ENCODE peak calls at places on chromosomes 12 and 14, in five cellular contexts. N is lower lobe of right lung, R is ovary, Q is right lobe of liver, I is tibial nerve. P is an unnamed sample.

GRCh38 chr12:53726342-53726741 is 910 bp downstream of the CALCOCO1 start:
- DNase-seq in Q (no peak), R (no peak), N (no peak), I (no peak), P (peak; percentile 33)

GRCh38 chr12:53044052-53044581 is 5.7 kb upstream of the TNS2 start:
- DNase-seq in N (no peak), Q (no peak), R (peak; percentile 33), I (peak; percentile 41), P (no peak)

GRCh38 chr14:34931206-34931605 is 51.6 kb upstream of the SRP54 start:
- DNase-seq in Q (no peak), I (no peak), R (no peak), N (no peak), P (no peak)

GRCh38 chr14:95480109-95480886 is 36.2 kb downstream of the SYNE3 start:
- DNase-seq in R (no peak), N (no peak), I (peak; percentile 75), Q (no peak), P (no peak)

GRCh38 chr12:49483621-49484020 is 55.2 kb upstream of the KCNH3 start:
- DNase-seq in R (no peak), Q (no peak), N (no peak), I (no peak), P (no peak)

GRCh38 chr12:27869567-27869966 is 89.5 kb upstream of the MANSC4 start:
- DNase-seq in N (no peak), Q (no peak), I (no peak), R (no peak), P (no peak)

GRCh38 chr12:32217354-32218310 is 111.0 kb downstream of the BICD1 start:
- DNase-seq in N (peak; percentile 69), Q (no peak), I (peak; percentile 29), R (no peak), P (no peak)

GRCh38 chr14:104375551-104376201 is 203.9 kb upstream of the C14orf180 start:
- DNase-seq in Q (peak; percentile 7), N (no peak), R (no peak), I (no peak), P (no peak)

GRCh38 chr14:83217492-83217891 is 1683.8 kb upstream of the SEL1L start:
- DNase-seq in Q (no peak), R (no peak), I (peak; percentile 21), N (no peak), P (no peak)

GRCh38 chr14:66982247-66982646 is 207.0 kb upstream of the GARIN2 start:
- DNase-seq in R (no peak), I (no peak), N (no peak), Q (no peak), P (no peak)

GRCh38 chr14:32761381-32761968 is 177.2 kb upstream of the NPAS3 start:
- DNase-seq in R (no peak), N (no peak), Q (no peak), I (no peak), P (no peak)

GRCh38 chr14:93921001-93921797 is 5.9 kb upstream of the FAM181A start:
- DNase-seq in Q (no peak), R (no peak), N (no peak), I (no peak), P (peak; percentile 51)

GRCh38 chr14:35898217-35898775 is 72.2 kb downstream of the BRMS1L start:
- DNase-seq in Q (no peak), N (no peak), R (no peak), I (no peak), P (no peak)

GRCh38 chr12:21475552-21475951 is 25.9 kb downstream of the RECQL start:
- DNase-seq in Q (no peak), R (no peak), N (no peak), I (no peak), P (no peak)

GRCh38 chr12:11728154-11728755 is 78.8 kb downstream of the ETV6 start:
- DNase-seq in N (no peak), R (no peak), I (no peak), Q (no peak), P (no peak)

GRCh38 chr12:11725616-11726015 is 76.1 kb downstream of the ETV6 start:
- DNase-seq in R (no peak), I (no peak), Q (no peak), N (no peak), P (no peak)

GRCh38 chr12:11724888-11725310 is 75.4 kb downstream of the ETV6 start:
- DNase-seq in Q (no peak), I (no peak), R (no peak), N (no peak), P (no peak)

GRCh38 chr12:11727133-11727664 is 77.7 kb downstream of the ETV6 start:
- DNase-seq in Q (no peak), I (no peak), R (no peak), N (no peak), P (no peak)

DNA sequence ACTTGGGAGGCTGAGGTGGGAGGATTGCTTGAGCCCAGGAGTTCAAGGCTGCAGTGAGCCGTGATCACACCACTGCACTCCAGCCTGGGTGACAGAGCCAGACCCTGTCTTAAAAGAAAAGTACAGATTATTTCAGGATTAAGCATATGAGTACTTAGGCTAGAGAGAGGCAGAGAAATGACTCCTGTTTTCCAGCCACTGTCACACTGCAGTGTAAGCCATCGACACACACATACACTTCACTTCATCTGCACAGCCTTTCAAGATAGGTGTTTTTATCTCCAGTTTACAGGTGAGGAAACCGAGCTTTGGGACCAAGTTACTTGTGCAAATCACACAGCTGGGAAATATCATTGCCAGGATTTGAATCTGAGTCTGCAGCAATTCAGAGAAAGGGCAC is 77.2 kb downstream of the ETV6 start:
- DNase-seq in N (no peak), Q (no peak), I (no peak), R (no peak), P (no peak)
- TF ChIP-seq CTCF in N (no peak), Q (no peak), I (no peak), R (no peak), P (no peak)

GRCh38 chr12:51950682-51951198 is 759 bp upstream of the ACVR1B start:
- DNase-seq in Q (no peak), R (no peak), I (no peak), N (no peak), P (no peak)

GRCh38 chr12:51953925-51954324 is 2.4 kb downstream of the ACVR1B start:
- DNase-seq in Q (no peak), N (no peak), I (no peak), R (no peak), P (no peak)

GRCh38 chr12:51951199-51951842 is at the start of gene ACVR1B:
- DNase-seq in R (peak; percentile 90), I (peak; percentile 89), N (peak; percentile 96), Q (peak; percentile 95), P (peak; percentile 97)

GRCh38 chr12:51953011-51953568 is 1.6 kb downstream of the ACVR1B start:
- DNase-seq in N (no peak), R (no peak), I (no peak), Q (no peak), P (no peak)

GRCh38 chr12:51951843-51952722 is 584 bp downstream of the ACVR1B start:
- DNase-seq in N (peak; percentile 66), R (peak; percentile 67), Q (peak; percentile 35), I (peak; percentile 25), P (peak; percentile 81)
- H3K4me1 ChIP-seq in N (peaks cover 46% of the 10 kb centered on the region), R (peaks cover 7% of the 10 kb centered on the region), Q (peaks cover 16% of the 10 kb centered on the region), I (peaks cover 25% of the 10 kb centered on the region), P (peaks cover 43% of the 10 kb centered on the region)

GRCh38 chr14:71703477-71703876 is 228.8 kb upstream of the RGS6 start:
- DNase-seq in R (no peak), I (no peak), Q (no peak), N (no peak), P (no peak)

GRCh38 chr14:71702799-71703198 is 229.4 kb upstream of the RGS6 start:
- DNase-seq in R (no peak), I (no peak), N (no peak), Q (no peak), P (no peak)

GRCh38 chr14:71704210-71704609 is 228.0 kb upstream of the RGS6 start:
- DNase-seq in R (no peak), I (no peak), Q (no peak), N (no peak), P (no peak)

GRCh38 chr14:71701990-71702389 is 230.2 kb upstream of the RGS6 start:
- DNase-seq in R (no peak), Q (no peak), I (no peak), N (no peak), P (no peak)

DNA sequence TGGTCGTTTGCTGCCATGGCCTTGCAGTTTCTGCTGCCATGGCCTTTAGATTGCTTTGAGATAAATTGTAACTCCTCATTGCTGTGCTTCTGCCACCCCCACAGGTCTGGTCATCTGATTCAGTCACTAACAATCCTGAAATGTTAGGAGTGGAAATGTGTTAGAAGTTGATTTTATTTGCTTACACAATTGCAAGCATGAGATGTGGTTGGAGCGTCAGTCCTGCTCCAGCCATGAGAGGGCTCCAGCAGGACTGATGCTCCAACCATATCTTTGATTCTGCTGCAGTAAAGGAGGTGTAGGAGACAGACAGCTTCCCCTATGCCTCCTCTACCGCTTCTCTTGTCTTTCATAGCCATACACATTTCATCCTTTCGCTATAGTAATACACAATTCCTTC is 226.8 kb upstream of the RGS6 start:
- DNase-seq in Q (no peak), R (no peak), N (no peak), I (no peak), P (no peak)
- TF ChIP-seq CTCF in Q (no peak), R (no peak), N (no peak), I (no peak), P (no peak)

DNA sequence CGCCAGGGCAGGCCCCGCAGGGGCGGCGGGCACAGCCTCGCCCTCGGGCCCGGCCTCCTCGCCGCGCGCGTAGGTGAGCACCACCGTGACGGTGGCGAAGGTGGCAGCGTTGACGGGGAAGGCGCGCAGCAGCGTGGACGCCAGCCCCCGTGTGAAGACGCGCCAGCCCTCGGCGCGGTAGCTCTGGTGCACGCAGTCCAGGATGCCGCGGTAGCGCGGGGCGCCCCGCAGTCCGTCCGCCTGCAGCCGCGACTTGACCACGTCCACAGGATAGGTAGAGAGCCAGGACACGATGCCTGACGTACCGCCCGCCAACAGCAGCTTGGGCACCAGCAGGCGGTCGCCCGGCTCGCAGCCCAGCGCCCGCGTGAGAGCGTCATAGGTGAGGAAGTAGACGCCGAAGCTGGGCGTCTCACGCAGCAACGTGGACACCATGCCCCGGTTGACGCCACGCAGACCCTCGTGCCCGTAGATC is 13.9 kb downstream of the SLC25A29 start:
- DNase-seq in N (no peak), R (peak; percentile 25), I (no peak), Q (no peak), P (peak; percentile 67)
- H3K4me1 ChIP-seq in N (peaks cover 13% of the 10 kb centered on the region), R (peaks cover 9% of the 10 kb centered on the region), I (peaks cover 15% of the 10 kb centered on the region), Q (no peaks in the 10 kb centered on the region), P (peaks cover 47% of the 10 kb centered on the region)

DNA sequence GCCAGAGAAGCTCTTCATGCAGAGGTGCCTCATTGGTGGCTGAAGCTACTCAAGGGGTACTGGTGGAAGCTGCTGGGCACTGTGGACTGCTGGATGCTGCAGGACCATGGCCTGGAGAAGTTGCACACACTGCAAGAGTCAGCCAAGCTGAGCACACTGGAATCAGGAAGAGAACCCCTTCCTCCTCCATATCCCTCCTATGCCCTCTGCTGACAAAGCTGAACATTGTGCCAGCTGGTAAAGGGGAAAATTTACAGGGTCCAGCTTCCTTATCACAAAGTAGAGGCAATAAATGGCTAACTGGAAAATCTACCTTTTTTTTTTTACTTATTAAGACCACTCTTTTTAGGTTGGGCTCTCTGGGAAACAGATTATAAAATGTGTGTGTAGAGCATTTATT is 6.5 kb downstream of the CCDC175 start:
- DNase-seq in N (no peak), I (no peak), R (no peak), Q (no peak), P (no peak)
- TF ChIP-seq CTCF in N (no peak), I (no peak), R (no peak), Q (no peak), P (no peak)

DNA sequence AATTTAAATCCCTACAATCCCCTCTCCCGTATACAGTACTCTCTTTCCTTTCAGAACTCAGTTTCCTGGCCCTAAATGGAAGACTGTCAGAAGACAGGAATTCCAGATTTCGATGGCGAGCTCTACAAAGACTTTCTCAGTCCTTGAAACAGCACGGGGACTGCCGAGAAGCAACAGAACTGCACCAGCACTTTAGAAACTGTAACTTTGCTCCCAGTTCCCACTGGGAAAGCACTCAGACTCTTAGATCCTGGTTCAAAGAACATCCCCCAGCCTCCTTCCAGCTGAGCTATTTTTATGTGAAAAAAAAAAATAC is 1.8 kb downstream of the PXN start:
- DNase-seq in R (no peak), I (no peak), Q (no peak), N (no peak), P (no peak)
- H3K4me1 ChIP-seq in R (peaks cover 19% of the 10 kb centered on the region), I (peaks cover 49% of the 10 kb centered on the region), Q (peaks cover 12% of the 10 kb centered on the region), N (peaks cover 87% of the 10 kb centered on the region), P (peaks cover 28% of the 10 kb centered on the region)

P was measured in spleen.